ENCODE peak calls at places on chromosomes 16 and 17, in five cellular contexts. One of them, this sample, is unnamed.

GRCh38 chr17:19897901-19898300 is 30.2 kb upstream of the ULK2 start:
- DNase-seq in ascending aorta: no peak
- DNase-seq in BJ: peak; percentile 96
- DNase-seq in AG09309: peak; percentile 89
- DNase-seq in cardiac fibroblast: peak; percentile 58
- DNase-seq in this sample: peak; percentile 73

GRCh38 chr17:68509151-68510057 is 2.8 kb upstream of the PRKAR1A start:
- DNase-seq in cardiac fibroblast: no peak
- DNase-seq in ascending aorta: no peak
- DNase-seq in AG09309: no peak
- DNase-seq in BJ: no peak
- DNase-seq in this sample: no peak

GRCh38 chr16:51577621-51578303 is 426.7 kb upstream of the SALL1 start:
- DNase-seq in cardiac fibroblast: no peak
- DNase-seq in ascending aorta: no peak
- DNase-seq in AG09309: no peak
- DNase-seq in BJ: no peak
- DNase-seq in this sample: peak; percentile 40

GRCh38 chr17:80987941-80988461 is 3.6 kb upstream of the CHMP6 start:
- DNase-seq in AG09309: no peak
- DNase-seq in ascending aorta: no peak
- DNase-seq in BJ: no peak
- DNase-seq in cardiac fibroblast: no peak
- DNase-seq in this sample: no peak

GRCh38 chr17:80605326-80606066 is 60.9 kb downstream of the RPTOR start:
- DNase-seq in cardiac fibroblast: peak; percentile 48
- DNase-seq in ascending aorta: no peak
- DNase-seq in BJ: no peak
- DNase-seq in AG09309: no peak
- DNase-seq in this sample: no peak

GRCh38 chr16:60199154-60199553 is 1465.0 kb upstream of the GOT2 start:
- DNase-seq in cardiac fibroblast: no peak
- DNase-seq in AG09309: no peak
- DNase-seq in ascending aorta: no peak
- DNase-seq in BJ: no peak
- DNase-seq in this sample: no peak

GRCh38 chr16:69344171-69344570 is 4.6 kb downstream of the NIP7 start:
- DNase-seq in BJ: no peak
- DNase-seq in ascending aorta: no peak
- DNase-seq in cardiac fibroblast: no peak
- DNase-seq in AG09309: no peak
- DNase-seq in this sample: no peak

GRCh38 chr16:6517321-6517720 is 815.3 kb upstream of the RBFOX1 start:
- DNase-seq in ascending aorta: no peak
- DNase-seq in AG09309: no peak
- DNase-seq in cardiac fibroblast: no peak
- DNase-seq in BJ: no peak
- DNase-seq in this sample: no peak

GRCh38 chr16:73043828-73044493 is 4.0 kb downstream of the ZFHX3 start:
- DNase-seq in cardiac fibroblast: peak; percentile 61
- DNase-seq in BJ: no peak
- DNase-seq in AG09309: no peak
- DNase-seq in ascending aorta: no peak
- DNase-seq in this sample: peak; percentile 61

GRCh38 chr17:75147878-75148546 is 6.3 kb downstream of the JPT1 start:
- DNase-seq in BJ: no peak
- DNase-seq in ascending aorta: no peak
- DNase-seq in cardiac fibroblast: no peak
- DNase-seq in AG09309: no peak
- DNase-seq in this sample: no peak

GRCh38 chr16:27204232-27204915 is 1.0 kb downstream of the KDM8 start:
- DNase-seq in cardiac fibroblast: no peak
- DNase-seq in ascending aorta: no peak
- DNase-seq in BJ: no peak
- DNase-seq in AG09309: no peak
- DNase-seq in this sample: no peak

GRCh38 chr17:8745586-8746500 is 1.2 kb upstream of the CCDC42 start:
- DNase-seq in AG09309: no peak
- DNase-seq in cardiac fibroblast: peak; percentile 56
- DNase-seq in ascending aorta: peak; percentile 30
- DNase-seq in BJ: no peak
- DNase-seq in this sample: peak; percentile 39

GRCh38 chr17:57890857-57891232 is 41.0 kb upstream of the MRPS23 start:
- DNase-seq in ascending aorta: peak; percentile 46
- DNase-seq in BJ: no peak
- DNase-seq in cardiac fibroblast: no peak
- DNase-seq in AG09309: no peak
- DNase-seq in this sample: no peak

GRCh38 chr17:28792877-28793666 is 49.3 kb downstream of the TRAF4 start:
- DNase-seq in AG09309: no peak
- DNase-seq in ascending aorta: no peak
- DNase-seq in cardiac fibroblast: peak; percentile 19
- DNase-seq in BJ: no peak
- DNase-seq in this sample: peak; percentile 49

GRCh38 chr16:89146211-89147005 is 25.1 kb upstream of the CDH15 start:
- DNase-seq in BJ: no peak
- DNase-seq in AG09309: no peak
- DNase-seq in ascending aorta: no peak
- DNase-seq in cardiac fibroblast: no peak
- DNase-seq in this sample: no peak

GRCh38 chr17:48754500-48755261 is 26.1 kb upstream of the HOXB13 start:
- DNase-seq in AG09309: no peak
- DNase-seq in cardiac fibroblast: no peak
- DNase-seq in ascending aorta: no peak
- DNase-seq in BJ: no peak
- DNase-seq in this sample: no peak

GRCh38 chr16:78609542-78610253 is 510.2 kb downstream of the WWOX start:
- DNase-seq in cardiac fibroblast: no peak
- DNase-seq in ascending aorta: no peak
- DNase-seq in AG09309: no peak
- DNase-seq in BJ: no peak
- DNase-seq in this sample: no peak

GRCh38 chr16:54715011-54715410 is 215.7 kb upstream of the IRX5 start:
- DNase-seq in AG09309: no peak
- DNase-seq in cardiac fibroblast: no peak
- DNase-seq in BJ: no peak
- DNase-seq in ascending aorta: no peak
- DNase-seq in this sample: no peak

GRCh38 chr16:72939247-72939646 is 108.7 kb downstream of the ZFHX3 start:
- DNase-seq in AG09309: no peak
- DNase-seq in cardiac fibroblast: peak; percentile 89
- DNase-seq in ascending aorta: no peak
- DNase-seq in BJ: no peak
- DNase-seq in this sample: peak; percentile 82

GRCh38 chr17:7435676-7436555 is 681 bp downstream of the TMEM102 start:
- DNase-seq in BJ: no peak
- DNase-seq in cardiac fibroblast: no peak
- DNase-seq in AG09309: no peak
- DNase-seq in ascending aorta: no peak
- DNase-seq in this sample: no peak
- TF ChIP-seq CTCF in BJ: peak; percentile 27
- TF ChIP-seq CTCF in cardiac fibroblast: no peak
- TF ChIP-seq CTCF in AG09309: no peak
- TF ChIP-seq CTCF in ascending aorta: no peak
- TF ChIP-seq CTCF in this sample: no peak

GRCh38 chr17:37494401-37494831 is 4.7 kb downstream of the DUSP14 start:
- DNase-seq in ascending aorta: no peak
- DNase-seq in cardiac fibroblast: peak; percentile 57
- DNase-seq in AG09309: no peak
- DNase-seq in BJ: no peak
- DNase-seq in this sample: peak; percentile 41

GRCh38 chr17:37493249-37494027 is 3.7 kb downstream of the DUSP14 start:
- DNase-seq in AG09309: peak; percentile 89
- DNase-seq in cardiac fibroblast: peak; percentile 94
- DNase-seq in BJ: peak; percentile 98
- DNase-seq in ascending aorta: no peak
- DNase-seq in this sample: peak; percentile 94

GRCh38 chr17:37490638-37491614 is 1.2 kb downstream of the DUSP14 start:
- DNase-seq in AG09309: no peak
- DNase-seq in cardiac fibroblast: peak; percentile 89
- DNase-seq in BJ: peak; percentile 63
- DNase-seq in ascending aorta: no peak
- DNase-seq in this sample: peak; percentile 91

GRCh38 chr17:37490022-37490587 is 414 bp downstream of the DUSP14 start:
- DNase-seq in AG09309: no peak
- DNase-seq in ascending aorta: no peak
- DNase-seq in cardiac fibroblast: peak; percentile 57
- DNase-seq in BJ: peak; percentile 1
- DNase-seq in this sample: peak; percentile 63

DNA sequence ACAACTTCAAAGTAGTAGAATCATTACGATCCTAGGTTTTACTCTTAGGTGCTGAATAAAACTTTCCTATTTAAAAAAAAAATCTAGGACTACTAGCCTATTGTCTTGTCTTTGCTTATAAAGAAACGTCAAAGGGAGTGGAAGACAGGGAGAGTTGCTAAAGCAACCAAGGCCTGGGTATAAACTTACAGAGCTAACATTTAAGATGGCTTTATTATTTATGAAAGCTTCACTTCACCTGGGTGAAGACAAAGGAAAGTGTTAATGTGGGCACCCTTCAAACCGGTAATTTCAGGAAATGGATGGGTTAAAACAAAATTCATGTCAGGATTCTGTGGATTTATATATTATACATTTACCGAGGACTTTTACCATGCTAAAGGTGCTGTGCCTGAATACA is 2.5 kb downstream of the DUSP14 start:
- DNase-seq in ascending aorta: no peak
- DNase-seq in cardiac fibroblast: no peak
- DNase-seq in AG09309: no peak
- DNase-seq in BJ: no peak
- DNase-seq in this sample: no peak
- H3K4me3 ChIP-seq in ascending aorta: no peak overlapping the region
- H3K4me3 ChIP-seq in cardiac fibroblast: no peak overlapping the region
- H3K4me3 ChIP-seq in AG09309: peak overlapping the region; percentile 53
- H3K4me3 ChIP-seq in BJ: peak overlapping the region; percentile 79
- H3K4me3 ChIP-seq in this sample: no peak overlapping the region

GRCh38 chr16:53356478-53357207 is 77.6 kb upstream of the RBL2 start:
- DNase-seq in AG09309: no peak
- DNase-seq in BJ: no peak
- DNase-seq in cardiac fibroblast: no peak
- DNase-seq in ascending aorta: no peak
- DNase-seq in this sample: no peak
- TF ChIP-seq CTCF in AG09309: no peak
- TF ChIP-seq CTCF in BJ: no peak
- TF ChIP-seq CTCF in cardiac fibroblast: no peak
- TF ChIP-seq CTCF in ascending aorta: no peak
- TF ChIP-seq CTCF in this sample: peak; percentile 24

DNA sequence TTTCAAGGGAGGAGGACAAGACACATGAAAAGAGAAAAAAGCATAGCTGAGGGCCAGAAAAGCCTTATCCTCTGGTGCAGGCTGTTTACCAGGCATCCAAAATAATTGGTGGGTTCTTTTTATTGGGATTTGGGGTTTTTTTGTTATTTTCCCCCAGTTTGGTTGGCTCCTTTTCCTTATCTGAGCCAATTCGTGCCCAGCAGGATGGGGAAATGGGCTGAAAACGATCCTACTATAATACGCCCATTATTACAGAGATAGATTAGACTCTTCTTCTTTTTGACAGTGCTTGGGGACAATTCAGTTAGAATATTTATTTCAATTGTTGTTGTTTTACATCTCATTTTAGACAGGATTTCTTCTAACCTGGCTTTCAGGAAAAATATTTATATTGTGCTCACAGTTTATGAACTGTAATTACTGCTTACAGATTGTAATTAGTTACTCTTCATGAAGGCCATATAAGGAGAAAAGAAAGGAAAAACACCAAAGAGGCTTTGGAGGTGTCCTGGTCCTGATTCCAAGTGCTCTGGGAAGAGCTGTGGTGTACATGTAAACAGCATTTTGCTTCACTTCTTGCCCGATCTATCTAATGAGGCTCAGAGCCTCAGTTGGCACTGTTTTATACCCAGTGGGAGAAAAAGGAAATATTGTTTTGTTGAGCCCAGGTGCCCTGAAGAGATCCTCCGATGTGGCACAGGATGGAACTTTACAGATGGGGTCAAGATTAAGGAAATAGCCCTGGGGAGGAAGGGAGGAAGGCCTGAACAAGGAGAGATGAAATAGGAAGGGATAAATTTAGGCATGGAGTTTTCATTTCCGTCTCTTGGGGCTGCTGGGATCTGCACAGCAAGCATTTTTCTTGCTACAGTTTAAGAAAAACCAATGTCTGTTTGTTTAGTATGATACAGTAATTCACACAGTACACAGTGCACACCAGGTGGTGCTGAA is 611 bp upstream of the ANKRD40 start:
- DNase-seq in AG09309: no peak
- DNase-seq in cardiac fibroblast: peak; percentile 43
- DNase-seq in ascending aorta: no peak
- DNase-seq in BJ: no peak
- DNase-seq in this sample: peak; percentile 59
- H3K4me3 ChIP-seq in AG09309: peak overlapping the region; percentile 87
- H3K4me3 ChIP-seq in cardiac fibroblast: peak overlapping the region; percentile 87
- H3K4me3 ChIP-seq in ascending aorta: peak overlapping the region; percentile 74
- H3K4me3 ChIP-seq in BJ: peak overlapping the region; percentile 68
- H3K4me3 ChIP-seq in this sample: peak overlapping the region; percentile 70

GRCh38 chr17:56581635-56582605 is 11.6 kb upstream of the NOG start:
- DNase-seq in cardiac fibroblast: no peak
- DNase-seq in BJ: no peak
- DNase-seq in ascending aorta: no peak
- DNase-seq in AG09309: no peak
- DNase-seq in this sample: no peak

GRCh38 chr17:56583772-56584171 is 9.7 kb upstream of the NOG start:
- DNase-seq in cardiac fibroblast: no peak
- DNase-seq in AG09309: no peak
- DNase-seq in BJ: no peak
- DNase-seq in ascending aorta: no peak
- DNase-seq in this sample: no peak

GRCh38 chr17:56592487-56593072 is 919 bp upstream of the NOG start:
- DNase-seq in cardiac fibroblast: peak; percentile 34
- DNase-seq in BJ: no peak
- DNase-seq in ascending aorta: no peak
- DNase-seq in AG09309: no peak
- DNase-seq in this sample: peak; percentile 28

GRCh38 chr17:56593073-56593740 is at the start of gene NOG:
- DNase-seq in ascending aorta: no peak
- DNase-seq in cardiac fibroblast: peak; percentile 24
- DNase-seq in AG09309: no peak
- DNase-seq in BJ: no peak
- DNase-seq in this sample: peak; percentile 15

GRCh38 chr17:56587298-56587697 is 6.2 kb upstream of the NOG start:
- DNase-seq in BJ: no peak
- DNase-seq in AG09309: no peak
- DNase-seq in ascending aorta: no peak
- DNase-seq in cardiac fibroblast: no peak
- DNase-seq in this sample: no peak
- TF ChIP-seq CTCF in BJ: no peak
- TF ChIP-seq CTCF in AG09309: no peak
- TF ChIP-seq CTCF in ascending aorta: no peak
- TF ChIP-seq CTCF in cardiac fibroblast: no peak
- TF ChIP-seq CTCF in this sample: no peak

This sample was measured in choroid plexus epithelial cell.